ENCODE peak calls at places on chromosomes 2 and 18, in five cellular contexts. R, D, Y, K and A are unnamed samples.

GRCh38 chr2:152520759-152521158 is 185.8 kb downstream of the FMNL2 start:
- DNase-seq in D (no peak), Y (no peak), K (no peak), R (no peak), A (no peak)

GRCh38 chr2:42786561-42787345 is 5.6 kb downstream of the HAAO start:
- DNase-seq in K (no peak), R (no peak), D (no peak), Y (no peak), A (no peak)

GRCh38 chr2:237964194-237964577 is 2.6 kb upstream of the UBE2F start:
- DNase-seq in Y (no peak), R (no peak), D (no peak), K (no peak), A (no peak)

GRCh38 chr18:62339106-62339988 is 14.2 kb downstream of the TNFRSF11A start:
- DNase-seq in D (no peak), R (no peak), K (no peak), Y (peak), A (no peak)

GRCh38 chr2:238096311-238097011 is 3.7 kb upstream of the ESPNL start:
- DNase-seq in R (peak), D (no peak), Y (no peak), K (no peak), A (no peak)

GRCh38 chr2:222468338-222468737 is 44.0 kb downstream of the SGPP2 start:
- DNase-seq in K (no peak), R (no peak), Y (peak), D (no peak), A (no peak)

GRCh38 chr2:172296267-172297046 is 130.9 kb upstream of the ITGA6 start:
- DNase-seq in D (no peak), K (no peak), R (no peak), Y (no peak), A (no peak)

GRCh38 chr2:205679410-205680009 is 2.8 kb upstream of the NRP2 start:
- DNase-seq in D (no peak), Y (no peak), K (no peak), R (no peak), A (no peak)

GRCh38 chr2:31414601-31415241 is at the start of gene XDH:
- DNase-seq in K (no peak), Y (no peak), R (no peak), D (no peak), A (no peak)

GRCh38 chr18:61921621-61922235 is 28.9 kb upstream of the RNF152 start:
- DNase-seq in R (no peak), D (no peak), Y (no peak), K (no peak), A (no peak)

GRCh38 chr2:221205103-221205502 is 367.0 kb downstream of the EPHA4 start:
- DNase-seq in D (no peak), K (no peak), R (no peak), Y (no peak), A (no peak)

GRCh38 chr2:85802337-85803103 is 48.7 kb downstream of the ATOH8 start:
- DNase-seq in K (no peak), Y (no peak), D (no peak), R (no peak), A (peak)

GRCh38 chr2:147479363-147479762 is 365.5 kb upstream of the ACVR2A start:
- DNase-seq in D (no peak), Y (no peak), K (no peak), R (no peak), A (no peak)

GRCh38 chr18:2998644-2999043 is 14.3 kb downstream of the LPIN2 start:
- DNase-seq in D (no peak), R (no peak), K (no peak), Y (no peak), A (no peak)

GRCh38 chr2:164815071-164815793 is 26.4 kb downstream of the COBLL1 start:
- DNase-seq in K (no peak), D (no peak), Y (no peak), R (no peak), A (no peak)

GRCh38 chr2:197209274-197209673 is 101.3 kb downstream of the ANKRD44 start:
- DNase-seq in R (no peak), D (no peak), Y (no peak), K (no peak), A (no peak)
- H3K4me3 ChIP-seq in R (no peak), D (no peak), Y (no peak), K (no peak), A (no peak)

GRCh38 chr2:80856227-80856626 is 551.7 kb upstream of the LRRTM1 start:
- DNase-seq in K (no peak), D (no peak), Y (no peak), R (no peak), A (no peak)

GRCh38 chr2:80854831-80855230 is 550.3 kb upstream of the LRRTM1 start:
- DNase-seq in D (no peak), R (no peak), K (no peak), Y (no peak), A (no peak)

GRCh38 chr2:80852079-80852807 is 547.7 kb upstream of the LRRTM1 start:
- DNase-seq in R (no peak), D (no peak), K (no peak), Y (no peak), A (no peak)

DNA sequence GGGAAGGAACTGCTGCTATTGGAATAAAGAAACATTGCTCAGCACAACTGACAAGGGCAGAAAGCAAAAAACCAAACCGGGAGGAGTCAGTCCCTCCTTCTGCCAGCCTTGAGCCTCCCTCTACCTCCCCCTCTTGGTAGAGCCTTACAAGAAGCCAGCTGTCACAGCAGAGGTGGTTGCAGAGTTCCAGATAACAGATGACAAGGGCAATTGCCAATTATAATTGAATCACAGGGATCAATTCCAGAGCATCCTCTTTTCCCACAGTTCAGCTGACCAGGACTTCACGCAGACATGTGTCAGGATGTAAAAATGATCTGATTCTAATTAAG is 548.2 kb upstream of the LRRTM1 start:
- DNase-seq in D (no peak), R (peak), K (no peak), Y (no peak), A (no peak)
- TF ChIP-seq CTCF in D (no peak), R (peak), K (no peak), Y (no peak), A (no peak)

GRCh38 chr18:22936515-22936914 is 3.4 kb downstream of the RBBP8 start:
- DNase-seq in R (no peak), K (no peak), Y (no peak), D (no peak), A (no peak)

GRCh38 chr18:22933206-22933957 is at the start of gene RBBP8:
- DNase-seq in K (peak), R (peak), Y (peak), D (peak), A (peak)

GRCh38 chr18:22935431-22935830 is 2.3 kb downstream of the RBBP8 start:
- DNase-seq in R (peak), D (no peak), Y (peak), K (no peak), A (no peak)

GRCh38 chr18:22933958-22934423 is 863 bp downstream of the RBBP8 start:
- DNase-seq in D (no peak), K (no peak), R (no peak), Y (no peak), A (no peak)

GRCh38 chr18:22934789-22935188 is 1.7 kb downstream of the RBBP8 start:
- DNase-seq in D (no peak), K (no peak), Y (no peak), R (no peak), A (no peak)
- H3K4me3 ChIP-seq in D (peak), K (no peak), Y (no peak), R (peak), A (no peak)

GRCh38 chr2:158457092-158457825 is 507 bp downstream of the PKP4 start:
- DNase-seq in D (no peak), R (peak), K (peak), Y (peak), A (peak)

GRCh38 chr2:158457826-158458616 is 1.3 kb downstream of the PKP4 start:
- DNase-seq in R (peak), D (no peak), Y (peak), K (peak), A (peak)

GRCh38 chr2:158459161-158460003 is 2.6 kb downstream of the PKP4 start:
- DNase-seq in K (no peak), D (no peak), R (no peak), Y (peak), A (no peak)

GRCh38 chr2:158458617-158458920 is 1.8 kb downstream of the PKP4 start:
- DNase-seq in K (no peak), R (no peak), Y (peak), D (no peak), A (no peak)

GRCh38 chr2:158456309-158457066 is at the start of the genes CCDC148 and PKP4:
- DNase-seq in D (peak), K (peak), Y (peak), R (peak), A (peak)
- TF ChIP-seq CTCF in D (no peak), K (peak), Y (peak), R (peak), A (peak)

GRCh38 chr2:68031043-68031442 is 31.8 kb downstream of the C1D start:
- DNase-seq in R (no peak), Y (no peak), D (no peak), K (no peak), A (no peak)
- H3K4me3 ChIP-seq in R (no peak), Y (no peak), D (no peak), K (no peak), A (no peak)